ENCODE peak calls at places on chromosome 20, in five cellular contexts. One of them, this sample, is unnamed.

GRCh38 chr20:17225891-17226409 is 890 bp upstream of the PCSK2 start:
- DNase-seq in lower lobe of right lung: peak; percentile 56
- DNase-seq in sigmoid colon: peak; percentile 61
- DNase-seq in epithelial cell of esophagus: no peak
- DNase-seq in progenitor cell of endocrine pancreas: peak; percentile 17
- DNase-seq in this sample: no peak

GRCh38 chr20:8385247-8385646 is 253.2 kb downstream of the PLCB1 start:
- DNase-seq in lower lobe of right lung: no peak
- DNase-seq in sigmoid colon: peak; percentile 63
- DNase-seq in epithelial cell of esophagus: no peak
- DNase-seq in progenitor cell of endocrine pancreas: no peak
- DNase-seq in this sample: no peak

GRCh38 chr20:9025643-9026042 is 43.2 kb upstream of the PLCB4 start:
- DNase-seq in lower lobe of right lung: no peak
- DNase-seq in sigmoid colon: no peak
- DNase-seq in epithelial cell of esophagus: peak; percentile 76
- DNase-seq in progenitor cell of endocrine pancreas: no peak
- DNase-seq in this sample: peak; percentile 27

GRCh38 chr20:496126-496696 is 33.9 kb upstream of the TBC1D20 start:
- DNase-seq in lower lobe of right lung: no peak
- DNase-seq in sigmoid colon: no peak
- DNase-seq in epithelial cell of esophagus: peak; percentile 40
- DNase-seq in progenitor cell of endocrine pancreas: no peak
- DNase-seq in this sample: peak; percentile 90

GRCh38 chr20:58619847-58620431 is 31.1 kb upstream of the STX16 start:
- DNase-seq in lower lobe of right lung: no peak
- DNase-seq in sigmoid colon: no peak
- DNase-seq in epithelial cell of esophagus: no peak
- DNase-seq in progenitor cell of endocrine pancreas: no peak
- DNase-seq in this sample: no peak

GRCh38 chr20:33443512-33444239 is at the start of gene SNTA1:
- DNase-seq in lower lobe of right lung: peak; percentile 98
- DNase-seq in sigmoid colon: peak; percentile 96
- DNase-seq in epithelial cell of esophagus: peak; percentile 81
- DNase-seq in progenitor cell of endocrine pancreas: peak; percentile 95
- DNase-seq in this sample: no peak

GRCh38 chr20:56200456-56200855 is 48.1 kb upstream of the MC3R start:
- DNase-seq in lower lobe of right lung: no peak
- DNase-seq in sigmoid colon: no peak
- DNase-seq in epithelial cell of esophagus: no peak
- DNase-seq in progenitor cell of endocrine pancreas: no peak
- DNase-seq in this sample: no peak

GRCh38 chr20:52936368-52936986 is 35.7 kb upstream of the TSHZ2 start:
- DNase-seq in lower lobe of right lung: no peak
- DNase-seq in sigmoid colon: no peak
- DNase-seq in epithelial cell of esophagus: peak; percentile 30
- DNase-seq in progenitor cell of endocrine pancreas: no peak
- DNase-seq in this sample: no peak

GRCh38 chr20:1707588-1708449 is 50.2 kb upstream of the SIRPG start:
- DNase-seq in lower lobe of right lung: no peak
- DNase-seq in sigmoid colon: no peak
- DNase-seq in epithelial cell of esophagus: no peak
- DNase-seq in progenitor cell of endocrine pancreas: no peak
- DNase-seq in this sample: no peak

GRCh38 chr20:10621159-10621558 is 52.6 kb downstream of the JAG1 start:
- DNase-seq in lower lobe of right lung: no peak
- DNase-seq in sigmoid colon: no peak
- DNase-seq in epithelial cell of esophagus: no peak
- DNase-seq in progenitor cell of endocrine pancreas: no peak
- DNase-seq in this sample: no peak

GRCh38 chr20:48897298-48898044 is 24.0 kb upstream of the ARFGEF2 start:
- DNase-seq in lower lobe of right lung: no peak
- DNase-seq in sigmoid colon: no peak
- DNase-seq in epithelial cell of esophagus: peak; percentile 85
- DNase-seq in progenitor cell of endocrine pancreas: no peak
- DNase-seq in this sample: peak; percentile 53

GRCh38 chr20:24017160-24017761 is 28.7 kb upstream of the GGTLC1 start:
- DNase-seq in lower lobe of right lung: no peak
- DNase-seq in sigmoid colon: no peak
- DNase-seq in epithelial cell of esophagus: peak; percentile 58
- DNase-seq in progenitor cell of endocrine pancreas: no peak
- DNase-seq in this sample: no peak

GRCh38 chr20:13025181-13025580 is 16.4 kb downstream of the SPTLC3 start:
- DNase-seq in lower lobe of right lung: no peak
- DNase-seq in sigmoid colon: no peak
- DNase-seq in epithelial cell of esophagus: no peak
- DNase-seq in progenitor cell of endocrine pancreas: no peak
- DNase-seq in this sample: no peak

GRCh38 chr20:23152902-23153301 is 66.8 kb upstream of the CD93 start:
- DNase-seq in lower lobe of right lung: no peak
- DNase-seq in sigmoid colon: no peak
- DNase-seq in epithelial cell of esophagus: no peak
- DNase-seq in progenitor cell of endocrine pancreas: no peak
- DNase-seq in this sample: no peak

GRCh38 chr20:54510546-54511129 is 35.2 kb downstream of the DOK5 start:
- DNase-seq in lower lobe of right lung: no peak
- DNase-seq in sigmoid colon: no peak
- DNase-seq in epithelial cell of esophagus: no peak
- DNase-seq in progenitor cell of endocrine pancreas: no peak
- DNase-seq in this sample: peak; percentile 18

GRCh38 chr20:21424846-21425245 is 27.5 kb upstream of the NKX2-4 start:
- DNase-seq in lower lobe of right lung: no peak
- DNase-seq in sigmoid colon: no peak
- DNase-seq in epithelial cell of esophagus: no peak
- DNase-seq in progenitor cell of endocrine pancreas: no peak
- DNase-seq in this sample: no peak

GRCh38 chr20:5689451-5689850 is 60.8 kb upstream of the SHLD1 start:
- DNase-seq in lower lobe of right lung: no peak
- DNase-seq in sigmoid colon: no peak
- DNase-seq in epithelial cell of esophagus: no peak
- DNase-seq in progenitor cell of endocrine pancreas: no peak
- DNase-seq in this sample: no peak

GRCh38 chr20:20267685-20268429 is 100.0 kb upstream of the INSM1 start:
- DNase-seq in lower lobe of right lung: no peak
- DNase-seq in sigmoid colon: no peak
- DNase-seq in epithelial cell of esophagus: no peak
- DNase-seq in progenitor cell of endocrine pancreas: no peak
- DNase-seq in this sample: no peak

GRCh38 chr20:38658879-38659612 is 57.4 kb downstream of the ARHGAP40 start:
- DNase-seq in lower lobe of right lung: no peak
- DNase-seq in sigmoid colon: peak; percentile 40
- DNase-seq in epithelial cell of esophagus: peak; percentile 59
- DNase-seq in progenitor cell of endocrine pancreas: peak; percentile 24
- DNase-seq in this sample: no peak

GRCh38 chr20:51525241-51526104 is 17.0 kb downstream of the NFATC2 start:
- DNase-seq in lower lobe of right lung: no peak
- DNase-seq in sigmoid colon: peak; percentile 68
- DNase-seq in epithelial cell of esophagus: peak; percentile 19
- DNase-seq in progenitor cell of endocrine pancreas: no peak
- DNase-seq in this sample: no peak

GRCh38 chr20:11350126-11351005 is 567.3 kb upstream of the BTBD3 start:
- DNase-seq in lower lobe of right lung: no peak
- DNase-seq in sigmoid colon: no peak
- DNase-seq in epithelial cell of esophagus: peak; percentile 99
- DNase-seq in progenitor cell of endocrine pancreas: no peak
- DNase-seq in this sample: peak; percentile 38

GRCh38 chr20:884983-885952 is 30.9 kb downstream of the ANGPT4 start:
- DNase-seq in lower lobe of right lung: no peak
- DNase-seq in sigmoid colon: no peak
- DNase-seq in epithelial cell of esophagus: peak; percentile 79
- DNase-seq in progenitor cell of endocrine pancreas: peak; percentile 54
- DNase-seq in this sample: no peak

GRCh38 chr20:53162251-53162835 is 190.2 kb downstream of the TSHZ2 start:
- DNase-seq in lower lobe of right lung: no peak
- DNase-seq in sigmoid colon: peak; percentile 74
- DNase-seq in epithelial cell of esophagus: peak; percentile 83
- DNase-seq in progenitor cell of endocrine pancreas: no peak
- DNase-seq in this sample: peak; percentile 5

GRCh38 chr20:1818247-1818840 is 76.9 kb upstream of the SIRPA start:
- DNase-seq in lower lobe of right lung: no peak
- DNase-seq in sigmoid colon: no peak
- DNase-seq in epithelial cell of esophagus: no peak
- DNase-seq in progenitor cell of endocrine pancreas: no peak
- DNase-seq in this sample: no peak

GRCh38 chr20:23120261-23120660 is 34.1 kb upstream of the CD93 start:
- DNase-seq in lower lobe of right lung: no peak
- DNase-seq in sigmoid colon: peak; percentile 48
- DNase-seq in epithelial cell of esophagus: no peak
- DNase-seq in progenitor cell of endocrine pancreas: no peak
- DNase-seq in this sample: no peak

GRCh38 chr20:49669601-49670189 is 44.0 kb downstream of the B4GALT5 start:
- DNase-seq in lower lobe of right lung: no peak
- DNase-seq in sigmoid colon: no peak
- DNase-seq in epithelial cell of esophagus: no peak
- DNase-seq in progenitor cell of endocrine pancreas: no peak
- DNase-seq in this sample: no peak

GRCh38 chr20:51456511-51457280 is 85.8 kb downstream of the NFATC2 start:
- DNase-seq in lower lobe of right lung: peak; percentile 92
- DNase-seq in sigmoid colon: peak; percentile 98
- DNase-seq in epithelial cell of esophagus: peak; percentile 97
- DNase-seq in progenitor cell of endocrine pancreas: no peak
- DNase-seq in this sample: peak; percentile 93

GRCh38 chr20:6501061-6501460 is 266.4 kb upstream of the BMP2 start:
- DNase-seq in lower lobe of right lung: no peak
- DNase-seq in sigmoid colon: no peak
- DNase-seq in epithelial cell of esophagus: peak; percentile 95
- DNase-seq in progenitor cell of endocrine pancreas: no peak
- DNase-seq in this sample: no peak

GRCh38 chr20:61055130-61055529 is 196.9 kb upstream of the CDH4 start:
- DNase-seq in lower lobe of right lung: no peak
- DNase-seq in sigmoid colon: no peak
- DNase-seq in epithelial cell of esophagus: no peak
- DNase-seq in progenitor cell of endocrine pancreas: no peak
- DNase-seq in this sample: no peak

GRCh38 chr20:34111712-34112599 is at the start of gene EIF2S2:
- DNase-seq in lower lobe of right lung: peak; percentile 98
- DNase-seq in sigmoid colon: peak; percentile 98
- DNase-seq in epithelial cell of esophagus: peak; percentile 99
- DNase-seq in progenitor cell of endocrine pancreas: peak; percentile 98
- DNase-seq in this sample: peak; percentile 99

GRCh38 chr20:25867776-25868649 is 171.4 kb upstream of the ZNF337 start:
- DNase-seq in lower lobe of right lung: peak; percentile 78
- DNase-seq in sigmoid colon: peak; percentile 89
- DNase-seq in epithelial cell of esophagus: peak; percentile 50
- DNase-seq in progenitor cell of endocrine pancreas: no peak
- DNase-seq in this sample: no peak

GRCh38 chr20:49712918-49713778 is 530 bp downstream of the B4GALT5 start:
- DNase-seq in lower lobe of right lung: peak; percentile 66
- DNase-seq in sigmoid colon: peak; percentile 71
- DNase-seq in epithelial cell of esophagus: no peak
- DNase-seq in progenitor cell of endocrine pancreas: peak; percentile 42
- DNase-seq in this sample: no peak

GRCh38 chr20:16929756-16930155 is 181.6 kb downstream of the OTOR start:
- DNase-seq in lower lobe of right lung: no peak
- DNase-seq in sigmoid colon: no peak
- DNase-seq in epithelial cell of esophagus: no peak
- DNase-seq in progenitor cell of endocrine pancreas: no peak
- DNase-seq in this sample: no peak

GRCh38 chr20:348972-349841 is 2.3 kb downstream of the NRSN2 start:
- DNase-seq in lower lobe of right lung: no peak
- DNase-seq in sigmoid colon: no peak
- DNase-seq in epithelial cell of esophagus: no peak
- DNase-seq in progenitor cell of endocrine pancreas: no peak
- DNase-seq in this sample: no peak

GRCh38 chr20:39269031-39269461 is 306.9 kb downstream of the DHX35 start:
- DNase-seq in lower lobe of right lung: peak; percentile 54
- DNase-seq in sigmoid colon: peak; percentile 70
- DNase-seq in epithelial cell of esophagus: peak; percentile 41
- DNase-seq in progenitor cell of endocrine pancreas: peak; percentile 66
- DNase-seq in this sample: no peak

GRCh38 chr20:34215711-34216381 is 25.4 kb upstream of the ASIP start:
- DNase-seq in lower lobe of right lung: peak; percentile 93
- DNase-seq in sigmoid colon: peak; percentile 83
- DNase-seq in epithelial cell of esophagus: peak; percentile 69
- DNase-seq in progenitor cell of endocrine pancreas: peak; percentile 82
- DNase-seq in this sample: peak; percentile 4

GRCh38 chr20:17504898-17505663 is 26.1 kb downstream of the BFSP1 start:
- DNase-seq in lower lobe of right lung: peak; percentile 77
- DNase-seq in sigmoid colon: peak; percentile 78
- DNase-seq in epithelial cell of esophagus: peak; percentile 71
- DNase-seq in progenitor cell of endocrine pancreas: no peak
- DNase-seq in this sample: peak; percentile 19

GRCh38 chr20:33649201-33649631 is 12.9 kb upstream of the C20orf144 start:
- DNase-seq in lower lobe of right lung: peak; percentile 78
- DNase-seq in sigmoid colon: peak; percentile 78
- DNase-seq in epithelial cell of esophagus: no peak
- DNase-seq in progenitor cell of endocrine pancreas: no peak
- DNase-seq in this sample: no peak

GRCh38 chr20:44405785-44406571 is 50.5 kb downstream of the HNF4A start:
- DNase-seq in lower lobe of right lung: no peak
- DNase-seq in sigmoid colon: no peak
- DNase-seq in epithelial cell of esophagus: no peak
- DNase-seq in progenitor cell of endocrine pancreas: no peak
- DNase-seq in this sample: no peak
- TF ChIP-seq CTCF in lower lobe of right lung: no peak
- TF ChIP-seq CTCF in sigmoid colon: no peak
- TF ChIP-seq CTCF in epithelial cell of esophagus: no peak
- TF ChIP-seq CTCF in progenitor cell of endocrine pancreas: no peak
- TF ChIP-seq CTCF in this sample: no peak

GRCh38 chr20:2920473-2920872 is 47.2 kb downstream of the PTPRA start:
- DNase-seq in lower lobe of right lung: no peak
- DNase-seq in sigmoid colon: no peak
- DNase-seq in epithelial cell of esophagus: no peak
- DNase-seq in progenitor cell of endocrine pancreas: no peak
- DNase-seq in this sample: no peak

GRCh38 chr20:2918096-2919049 is 45.1 kb downstream of the PTPRA start:
- DNase-seq in lower lobe of right lung: no peak
- DNase-seq in sigmoid colon: no peak
- DNase-seq in epithelial cell of esophagus: no peak
- DNase-seq in progenitor cell of endocrine pancreas: no peak
- DNase-seq in this sample: no peak

GRCh38 chr20:2914160-2914559 is 40.9 kb downstream of the PTPRA start:
- DNase-seq in lower lobe of right lung: no peak
- DNase-seq in sigmoid colon: no peak
- DNase-seq in epithelial cell of esophagus: peak; percentile 50
- DNase-seq in progenitor cell of endocrine pancreas: no peak
- DNase-seq in this sample: no peak

GRCh38 chr20:2919518-2920245 is 46.4 kb downstream of the PTPRA start:
- DNase-seq in lower lobe of right lung: no peak
- DNase-seq in sigmoid colon: no peak
- DNase-seq in epithelial cell of esophagus: no peak
- DNase-seq in progenitor cell of endocrine pancreas: no peak
- DNase-seq in this sample: no peak

GRCh38 chr20:2917266-2917665 is 44.0 kb downstream of the PTPRA start:
- DNase-seq in lower lobe of right lung: no peak
- DNase-seq in sigmoid colon: no peak
- DNase-seq in epithelial cell of esophagus: no peak
- DNase-seq in progenitor cell of endocrine pancreas: no peak
- DNase-seq in this sample: no peak
- TF ChIP-seq CTCF in lower lobe of right lung: no peak
- TF ChIP-seq CTCF in sigmoid colon: no peak
- TF ChIP-seq CTCF in epithelial cell of esophagus: no peak
- TF ChIP-seq CTCF in progenitor cell of endocrine pancreas: no peak
- TF ChIP-seq CTCF in this sample: no peak

GRCh38 chr20:36833275-36834020 is 42.5 kb upstream of the TLDC2 start:
- DNase-seq in lower lobe of right lung: no peak
- DNase-seq in sigmoid colon: peak; percentile 87
- DNase-seq in epithelial cell of esophagus: no peak
- DNase-seq in progenitor cell of endocrine pancreas: no peak
- DNase-seq in this sample: peak; percentile 43
- TF ChIP-seq CTCF in lower lobe of right lung: no peak
- TF ChIP-seq CTCF in sigmoid colon: no peak
- TF ChIP-seq CTCF in epithelial cell of esophagus: no peak
- TF ChIP-seq CTCF in progenitor cell of endocrine pancreas: no peak
- TF ChIP-seq CTCF in this sample: no peak

GRCh38 chr20:35568645-35569044 is 26.8 kb downstream of the ERGIC3 start:
- DNase-seq in lower lobe of right lung: no peak
- DNase-seq in sigmoid colon: no peak
- DNase-seq in epithelial cell of esophagus: peak; percentile 47
- DNase-seq in progenitor cell of endocrine pancreas: no peak
- DNase-seq in this sample: no peak
- TF ChIP-seq CTCF in lower lobe of right lung: no peak
- TF ChIP-seq CTCF in sigmoid colon: no peak
- TF ChIP-seq CTCF in epithelial cell of esophagus: peak; percentile 55
- TF ChIP-seq CTCF in progenitor cell of endocrine pancreas: peak; percentile 53
- TF ChIP-seq CTCF in this sample: peak; percentile 4

This sample was measured in AG09319.